ENCODE peak calls at places on chromosomes 11 and 22, in seven cellular contexts. L is pancreas; U is OCI-LY7; B is adrenal gland; T is brain microvascular endothelial cell; V is K562; I is CD8-positive, alpha-beta T cell. A is an unnamed sample.

GRCh38 chr11:104105155-104105554 is 58.8 kb downstream of the PDGFD start:
- DNase-seq in B (no peak), I (no peak), T (no peak), L (no peak), U (no peak), V (no peak), A (no peak)

GRCh38 chr11:58927393-58928081 is 11.8 kb upstream of the GLYATL1 start:
- DNase-seq in U (peak), V (peak), I (peak), L (peak), B (no peak), T (no peak), A (no peak)

GRCh38 chr11:58067685-58068084 is 36.9 kb downstream of the OR6Q1 start:
- DNase-seq in V (no peak), T (no peak), B (no peak), I (no peak), L (no peak), U (no peak), A (no peak)

GRCh38 chr11:126163074-126163700 is 48.3 kb downstream of the RPUSD4 start:
- DNase-seq in L (no peak), V (no peak), T (peak), B (peak), U (no peak), I (no peak), A (no peak)

GRCh38 chr22:44638966-44639739 is 62.9 kb upstream of the PRR5 start:
- DNase-seq in T (no peak), B (peak), U (no peak), V (no peak), I (no peak), L (no peak), A (no peak)

GRCh38 chr22:42188808-42189447 is 58.3 kb upstream of the CYP2D6 start:
- DNase-seq in T (no peak), U (no peak), V (no peak), B (peak), I (no peak), L (no peak), A (no peak)

GRCh38 chr11:47899801-47900200 is 51.7 kb upstream of the NUP160 start:
- DNase-seq in B (no peak), V (no peak), I (no peak), T (no peak), L (no peak), U (peak), A (no peak)

GRCh38 chr11:57566564-57567209 is 785 bp downstream of the UBE2L6 start:
- DNase-seq in I (no peak), B (no peak), L (no peak), V (no peak), T (no peak), U (no peak), A (peak)

GRCh38 chr11:72191961-72192381 is at the start of gene FOLR1:
- DNase-seq in T (no peak), L (no peak), B (no peak), I (no peak), U (no peak), V (peak), A (no peak)

GRCh38 chr11:123145661-123146060 is 49.4 kb downstream of the CLMP start:
- DNase-seq in I (no peak), T (no peak), L (peak), B (peak), U (no peak), V (no peak), A (no peak)

GRCh38 chr11:96284917-96285316 is 58.1 kb downstream of the MAML2 start:
- DNase-seq in U (no peak), T (no peak), I (no peak), L (no peak), V (no peak), B (no peak), A (no peak)

GRCh38 chr11:70314730-70315129 is 44.2 kb downstream of the PPFIA1 start:
- DNase-seq in L (no peak), I (no peak), T (no peak), V (no peak), B (no peak), U (peak), A (no peak)

GRCh38 chr11:35040221-35040942 is 98.6 kb upstream of the CD44 start:
- DNase-seq in T (peak), L (peak), B (no peak), V (peak), U (no peak), I (peak), A (no peak)

GRCh38 chr11:16785520-16786128 is 47.2 kb downstream of the C11orf58 start:
- DNase-seq in L (peak), B (peak), U (peak), V (peak), T (peak), I (peak), A (peak)

GRCh38 chr11:8055836-8056526 is 25.0 kb upstream of the TUB start:
- DNase-seq in V (no peak), B (peak), L (no peak), T (no peak), I (no peak), U (no peak), A (no peak)

GRCh38 chr11:1125803-1126202 is 31.9 kb upstream of the MUC5AC start:
- DNase-seq in B (no peak), L (no peak), U (no peak), I (no peak), V (no peak), T (no peak), A (no peak)

GRCh38 chr11:113856966-113857759 is 18.2 kb downstream of the USP28 start:
- DNase-seq in V (no peak), L (no peak), T (no peak), B (no peak), U (no peak), I (no peak), A (no peak)

GRCh38 chr11:116460156-116460965 is 312.4 kb downstream of the BUD13 start:
- DNase-seq in V (no peak), T (no peak), U (no peak), I (no peak), L (no peak), B (no peak), A (no peak)

GRCh38 chr11:86660011-86660595 is 12.3 kb downstream of the ME3 start:
- DNase-seq in U (no peak), L (no peak), V (no peak), I (no peak), B (no peak), T (peak), A (no peak)
- H3K27ac ChIP-seq in U (no peak), L (no peak), V (no peak), I (no peak), B (no peak), T (no peak), A (no peak)

GRCh38 chr11:88363004-88363403 is 25.5 kb upstream of the CTSC start:
- DNase-seq in U (no peak), V (no peak), L (no peak), T (no peak), I (no peak), B (no peak), A (no peak)
- H3K27ac ChIP-seq in U (no peak), V (no peak), L (no peak), T (no peak), I (no peak), B (no peak), A (no peak)

GRCh38 chr11:68857037-68857586 is 15.4 kb upstream of the CPT1A start:
- DNase-seq in T (no peak), L (no peak), B (no peak), I (no peak), U (no peak), V (no peak), A (no peak)
- H3K27ac ChIP-seq in T (no peak), L (no peak), B (no peak), I (no peak), U (no peak), V (no peak), A (no peak)

DNA sequence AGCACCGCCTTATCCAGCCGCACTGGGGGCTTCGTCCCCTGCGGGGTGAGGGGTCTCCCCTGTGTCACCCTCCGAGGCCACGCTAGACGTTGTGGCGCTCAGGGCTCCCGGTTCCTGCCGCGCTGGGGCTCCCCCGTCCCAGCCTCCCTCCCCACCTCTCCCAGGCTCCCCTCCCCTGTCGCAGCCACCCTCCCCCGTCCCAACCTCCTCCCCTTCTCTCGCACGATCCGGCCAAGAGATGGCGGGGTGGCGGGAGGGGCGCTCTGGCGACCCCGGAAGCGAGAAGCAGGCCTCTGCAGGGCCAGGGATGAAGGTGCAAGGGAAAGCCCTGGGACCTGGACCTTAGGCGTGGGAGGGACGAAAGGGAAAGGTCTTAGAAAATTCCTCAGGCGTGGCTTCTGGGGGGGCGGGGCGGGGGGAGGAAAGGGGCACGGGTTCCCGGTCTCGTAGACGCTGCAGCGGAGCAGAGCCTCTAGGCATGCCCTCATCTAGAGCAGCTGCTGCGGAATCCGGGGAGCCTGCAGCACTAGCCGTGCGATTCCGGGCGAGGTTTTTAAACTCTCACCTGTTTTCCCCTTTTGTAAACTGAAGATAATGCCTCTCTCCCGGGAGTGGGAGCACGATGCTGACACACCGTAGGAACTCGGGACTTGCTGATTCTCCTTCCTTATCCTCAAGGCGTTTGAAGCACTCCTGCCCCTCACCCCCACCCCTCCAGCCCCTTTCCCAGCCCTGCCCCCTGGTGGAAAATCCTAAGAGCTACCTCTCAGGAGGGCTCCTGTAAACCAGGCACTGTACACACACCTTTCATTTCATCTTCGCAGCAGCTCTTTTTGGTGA is 14.4 kb downstream of the KCNJ5 start:
- DNase-seq in I (peak), T (no peak), U (no peak), B (peak), L (peak), V (peak), A (no peak)
- H3K27ac ChIP-seq in I (no peak), T (no peak), U (no peak), B (peak), L (peak), V (no peak), A (peak)

GRCh38 chr11:65078786-65079342 is 5.0 kb downstream of the CDCA5 start:
- DNase-seq in I (no peak), V (no peak), L (no peak), T (no peak), U (no peak), B (no peak), A (no peak)
- H3K27ac ChIP-seq in I (no peak), V (peak), L (no peak), T (no peak), U (peak), B (no peak), A (no peak)

GRCh38 chr11:118928108-118928869 is 2.6 kb upstream of the BCL9L start:
- DNase-seq in B (peak), L (peak), T (peak), U (peak), V (peak), I (peak), A (peak)
- H3K27ac ChIP-seq in B (peak), L (peak), T (peak), U (peak), V (peak), I (peak), A (peak)

GRCh38 chr22:43277091-43277490 is 66.1 kb downstream of the SCUBE1 start:
- DNase-seq in L (no peak), T (no peak), B (no peak), V (no peak), U (no peak), I (no peak), A (no peak)

GRCh38 chr22:43277987-43278601 is 65.1 kb downstream of the SCUBE1 start:
- DNase-seq in V (no peak), T (no peak), I (no peak), L (no peak), U (no peak), B (no peak), A (no peak)

GRCh38 chr22:43274595-43275240 is 68.5 kb downstream of the SCUBE1 start:
- DNase-seq in T (no peak), L (no peak), V (no peak), I (no peak), U (no peak), B (no peak), A (no peak)

GRCh38 chr22:43275545-43275981 is 67.6 kb downstream of the SCUBE1 start:
- DNase-seq in T (peak), L (no peak), V (peak), U (no peak), I (no peak), B (no peak), A (no peak)

GRCh38 chr22:43276311-43276710 is 66.9 kb downstream of the SCUBE1 start:
- DNase-seq in L (no peak), I (no peak), V (no peak), T (no peak), B (no peak), U (no peak), A (no peak)
- H3K27ac ChIP-seq in L (no peak), I (no peak), V (no peak), T (no peak), B (no peak), U (no peak), A (no peak)

DNA sequence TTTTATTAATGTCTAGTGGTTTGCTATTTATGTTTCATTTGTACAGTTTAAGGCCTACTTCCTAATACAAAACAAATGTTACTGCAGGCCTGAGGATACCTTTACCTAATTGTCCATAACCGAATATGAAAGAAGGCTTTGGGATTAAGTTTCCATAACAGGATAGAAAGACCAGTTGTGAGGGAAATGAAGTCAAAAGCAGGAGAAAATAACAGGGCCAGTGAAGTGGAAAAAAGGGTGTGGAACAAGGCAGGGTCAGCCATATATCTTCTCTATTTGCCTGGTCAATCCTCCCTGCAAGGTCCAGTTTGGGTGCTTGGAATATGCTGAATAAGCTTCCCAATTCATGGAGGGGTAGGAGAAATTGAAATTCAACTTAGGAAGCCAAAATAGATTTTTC is 211.5 kb downstream of the SWAP70 start:
- DNase-seq in I (no peak), T (no peak), L (no peak), U (no peak), V (no peak), B (no peak), A (no peak)
- H3K27ac ChIP-seq in I (no peak), T (no peak), L (no peak), U (no peak), V (no peak), B (no peak), A (no peak)

GRCh38 chr22:46934746-46935491 is 172.5 kb downstream of the TBC1D22A start:
- DNase-seq in L (peak), U (no peak), B (peak), V (peak), T (peak), I (no peak), A (no peak)
- H3K27ac ChIP-seq in L (peak), U (no peak), B (peak), V (peak), T (peak), I (no peak), A (no peak)

GRCh38 chr11:10603721-10604297 is 35.3 kb upstream of the LYVE1 start:
- DNase-seq in U (no peak), L (no peak), V (no peak), T (no peak), B (no peak), I (no peak), A (no peak)

GRCh38 chr11:10607462-10607861 is 39.0 kb upstream of the LYVE1 start:
- DNase-seq in T (no peak), I (no peak), B (peak), V (no peak), U (no peak), L (no peak), A (no peak)

GRCh38 chr11:10604340-10604748 is 35.9 kb upstream of the LYVE1 start:
- DNase-seq in B (peak), L (no peak), U (no peak), T (no peak), V (no peak), I (no peak), A (no peak)

GRCh38 chr11:10605941-10606381 is 37.5 kb upstream of the LYVE1 start:
- DNase-seq in U (no peak), I (no peak), T (peak), L (no peak), B (peak), V (peak), A (no peak)

DNA sequence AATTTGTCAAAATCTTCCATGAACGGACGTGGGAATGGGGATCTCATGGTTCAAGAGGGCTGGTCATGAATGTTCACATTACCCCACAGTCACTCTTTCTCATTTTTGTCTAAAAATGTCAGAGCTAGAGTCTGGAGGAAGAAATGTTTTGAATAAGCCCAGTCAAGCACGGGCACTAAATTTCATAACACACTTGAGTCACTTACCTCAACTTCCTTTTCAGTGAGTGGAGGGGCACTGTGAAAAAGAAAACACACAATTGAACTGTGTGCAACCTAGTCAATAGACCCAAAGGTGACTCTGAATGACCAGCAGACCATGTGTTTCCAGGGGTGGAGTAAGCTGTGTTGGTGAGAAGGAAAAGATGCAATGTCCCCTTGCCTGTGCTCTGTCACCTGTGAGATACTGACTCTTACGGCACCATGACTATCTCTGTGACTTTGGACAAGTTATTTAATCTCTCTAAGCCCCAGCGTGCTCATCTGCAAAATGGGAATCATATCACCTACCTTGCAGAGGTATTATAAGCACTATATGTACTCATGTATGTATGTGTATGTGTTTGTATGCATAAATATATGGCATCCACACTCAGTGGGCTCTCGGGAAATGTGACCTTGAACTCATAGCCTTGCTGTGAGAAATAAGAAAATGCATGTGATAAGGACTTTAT is 38.2 kb upstream of the LYVE1 start:
- DNase-seq in U (no peak), B (no peak), V (no peak), I (no peak), T (peak), L (no peak), A (no peak)
- H3K27ac ChIP-seq in U (no peak), B (peak), V (peak), I (no peak), T (peak), L (peak), A (peak)